ENCODE peak calls at places on chromosomes 4 and X, in five cellular contexts. One of them, this sample, is unnamed.

GRCh38 chrX:9352243-9352642 is 112.6 kb upstream of the TBL1X start:
- DNase-seq in endodermal cell: no peak
- DNase-seq in lower lobe of right lung: no peak
- DNase-seq in cardiac muscle cell: no peak
- DNase-seq in CD8-positive, alpha-beta T cell: no peak
- DNase-seq in this sample: no peak

GRCh38 chr4:60945641-60946040 is 254.5 kb upstream of the ADGRL3 start:
- DNase-seq in CD8-positive, alpha-beta T cell: no peak
- DNase-seq in endodermal cell: peak; percentile 53
- DNase-seq in lower lobe of right lung: no peak
- DNase-seq in cardiac muscle cell: no peak
- DNase-seq in this sample: no peak

GRCh38 chrX:69063486-69063885 is 101.8 kb downstream of the PJA1 start:
- DNase-seq in endodermal cell: peak; percentile 17
- DNase-seq in lower lobe of right lung: no peak
- DNase-seq in CD8-positive, alpha-beta T cell: no peak
- DNase-seq in cardiac muscle cell: no peak
- DNase-seq in this sample: no peak

GRCh38 chr4:36269116-36269515 is 12.3 kb upstream of the DTHD1 start:
- DNase-seq in lower lobe of right lung: no peak
- DNase-seq in endodermal cell: no peak
- DNase-seq in cardiac muscle cell: no peak
- DNase-seq in CD8-positive, alpha-beta T cell: no peak
- DNase-seq in this sample: no peak

GRCh38 chr4:113069212-113069892 is 19.9 kb downstream of the ANK2 start:
- DNase-seq in lower lobe of right lung: no peak
- DNase-seq in endodermal cell: no peak
- DNase-seq in cardiac muscle cell: no peak
- DNase-seq in CD8-positive, alpha-beta T cell: no peak
- DNase-seq in this sample: no peak

GRCh38 chr4:8913121-8913857 is 41.6 kb upstream of the HMX1 start:
- DNase-seq in cardiac muscle cell: no peak
- DNase-seq in CD8-positive, alpha-beta T cell: no peak
- DNase-seq in lower lobe of right lung: peak; percentile 41
- DNase-seq in endodermal cell: no peak
- DNase-seq in this sample: no peak

GRCh38 chr4:186691396-186691795 is 32.3 kb downstream of the FAT1 start:
- DNase-seq in cardiac muscle cell: no peak
- DNase-seq in endodermal cell: no peak
- DNase-seq in CD8-positive, alpha-beta T cell: no peak
- DNase-seq in lower lobe of right lung: no peak
- DNase-seq in this sample: no peak

GRCh38 chr4:148065069-148065468 is 333.2 kb downstream of the ARHGAP10 start:
- DNase-seq in cardiac muscle cell: peak; percentile 73
- DNase-seq in lower lobe of right lung: no peak
- DNase-seq in endodermal cell: no peak
- DNase-seq in CD8-positive, alpha-beta T cell: no peak
- DNase-seq in this sample: peak; percentile 22

GRCh38 chr4:53497446-53498069 is 93.7 kb downstream of the LNX1 start:
- DNase-seq in cardiac muscle cell: peak; percentile 90
- DNase-seq in CD8-positive, alpha-beta T cell: no peak
- DNase-seq in lower lobe of right lung: no peak
- DNase-seq in endodermal cell: no peak
- DNase-seq in this sample: no peak

GRCh38 chr4:74262522-74262921 is 45.7 kb upstream of the EPGN start:
- DNase-seq in lower lobe of right lung: no peak
- DNase-seq in cardiac muscle cell: peak; percentile 43
- DNase-seq in CD8-positive, alpha-beta T cell: no peak
- DNase-seq in endodermal cell: no peak
- DNase-seq in this sample: no peak

GRCh38 chr4:10172278-10173038 is 55.9 kb upstream of the WDR1 start:
- DNase-seq in endodermal cell: no peak
- DNase-seq in lower lobe of right lung: no peak
- DNase-seq in cardiac muscle cell: peak; percentile 35
- DNase-seq in CD8-positive, alpha-beta T cell: no peak
- DNase-seq in this sample: peak; percentile 33

GRCh38 chr4:43456383-43456782 is 563.9 kb downstream of the GRXCR1 start:
- DNase-seq in lower lobe of right lung: no peak
- DNase-seq in endodermal cell: no peak
- DNase-seq in cardiac muscle cell: peak; percentile 86
- DNase-seq in CD8-positive, alpha-beta T cell: no peak
- DNase-seq in this sample: no peak

GRCh38 chr4:1246901-1247810 is 1.8 kb downstream of the CTBP1 start:
- DNase-seq in CD8-positive, alpha-beta T cell: no peak
- DNase-seq in cardiac muscle cell: no peak
- DNase-seq in lower lobe of right lung: peak; percentile 50
- DNase-seq in endodermal cell: peak; percentile 58
- DNase-seq in this sample: peak; percentile 37

GRCh38 chr4:172554588-172554987 is 614.0 kb upstream of the GALNT7 start:
- DNase-seq in CD8-positive, alpha-beta T cell: no peak
- DNase-seq in lower lobe of right lung: no peak
- DNase-seq in cardiac muscle cell: no peak
- DNase-seq in endodermal cell: no peak
- DNase-seq in this sample: no peak

GRCh38 chrX:46710425-46710824 is 48.5 kb downstream of the SLC9A7 start:
- DNase-seq in endodermal cell: no peak
- DNase-seq in CD8-positive, alpha-beta T cell: no peak
- DNase-seq in cardiac muscle cell: peak; percentile 17
- DNase-seq in lower lobe of right lung: no peak
- DNase-seq in this sample: no peak

GRCh38 chr4:148692242-148692641 is 250.0 kb upstream of the NR3C2 start:
- DNase-seq in endodermal cell: no peak
- DNase-seq in CD8-positive, alpha-beta T cell: no peak
- DNase-seq in cardiac muscle cell: no peak
- DNase-seq in lower lobe of right lung: no peak
- DNase-seq in this sample: no peak

GRCh38 chrX:104105863-104106262 is 6.5 kb upstream of the ZCCHC18 start:
- DNase-seq in lower lobe of right lung: no peak
- DNase-seq in endodermal cell: no peak
- DNase-seq in cardiac muscle cell: no peak
- DNase-seq in CD8-positive, alpha-beta T cell: no peak
- DNase-seq in this sample: no peak

DNA sequence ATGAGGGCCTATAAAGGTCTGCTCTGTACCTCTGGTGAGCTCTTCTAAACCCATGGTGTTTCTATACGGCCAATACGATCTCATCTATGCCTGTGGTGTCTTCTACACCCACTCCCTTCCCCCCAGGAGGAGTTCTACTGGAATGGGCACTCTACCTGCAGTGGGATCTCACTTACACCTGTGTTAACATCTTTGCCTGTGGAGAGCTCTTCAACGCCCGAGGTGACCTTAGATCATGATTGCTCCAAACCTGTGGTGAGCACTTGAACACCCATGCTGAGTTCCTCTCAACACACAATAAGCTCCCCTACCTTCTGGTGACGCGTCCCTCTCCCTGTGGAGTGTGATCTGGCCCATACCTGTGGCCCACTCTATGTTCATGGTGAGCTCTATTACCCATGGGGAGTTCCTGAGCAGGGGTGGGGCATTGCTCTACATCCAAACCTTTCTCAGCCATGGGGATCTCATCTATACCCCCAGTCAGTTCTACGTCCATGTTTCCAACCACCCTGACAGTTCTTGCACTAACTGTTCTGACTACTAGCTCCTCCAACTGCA is 48.6 kb downstream of the BCOR start:
- DNase-seq in CD8-positive, alpha-beta T cell: no peak
- DNase-seq in cardiac muscle cell: no peak
- DNase-seq in lower lobe of right lung: no peak
- DNase-seq in endodermal cell: no peak
- DNase-seq in this sample: no peak
- H3K36me3 ChIP-seq in CD8-positive, alpha-beta T cell: peaks cover 32% of the 10 kb centered on the region
- H3K36me3 ChIP-seq in cardiac muscle cell: peaks cover 48% of the 10 kb centered on the region
- H3K36me3 ChIP-seq in lower lobe of right lung: peaks cover 49% of the 10 kb centered on the region
- H3K36me3 ChIP-seq in endodermal cell: peaks cover 65% of the 10 kb centered on the region
- H3K36me3 ChIP-seq in this sample: peaks cover 69% of the 10 kb centered on the region

GRCh38 chr4:28636971-28637370 is 1776.3 kb downstream of the STIM2 start:
- DNase-seq in endodermal cell: no peak
- DNase-seq in cardiac muscle cell: no peak
- DNase-seq in CD8-positive, alpha-beta T cell: no peak
- DNase-seq in lower lobe of right lung: no peak
- DNase-seq in this sample: no peak
- H3K9me3 ChIP-seq in endodermal cell: peaks cover under 1% of the 10 kb centered on the region
- H3K9me3 ChIP-seq in cardiac muscle cell: no peaks in the 10 kb centered on the region
- H3K9me3 ChIP-seq in CD8-positive, alpha-beta T cell: no peaks in the 10 kb centered on the region
- H3K9me3 ChIP-seq in lower lobe of right lung: no peaks in the 10 kb centered on the region
- H3K9me3 ChIP-seq in this sample: no peaks in the 10 kb centered on the region

GRCh38 chrX:108105473-108105872 is 13.9 kb downstream of the ATG4A start:
- DNase-seq in cardiac muscle cell: no peak
- DNase-seq in endodermal cell: no peak
- DNase-seq in lower lobe of right lung: no peak
- DNase-seq in CD8-positive, alpha-beta T cell: no peak
- DNase-seq in this sample: no peak
- TF ChIP-seq CTCF in cardiac muscle cell: no peak
- TF ChIP-seq CTCF in endodermal cell: no peak
- TF ChIP-seq CTCF in lower lobe of right lung: no peak
- TF ChIP-seq CTCF in CD8-positive, alpha-beta T cell: no peak
- TF ChIP-seq CTCF in this sample: no peak

DNA sequence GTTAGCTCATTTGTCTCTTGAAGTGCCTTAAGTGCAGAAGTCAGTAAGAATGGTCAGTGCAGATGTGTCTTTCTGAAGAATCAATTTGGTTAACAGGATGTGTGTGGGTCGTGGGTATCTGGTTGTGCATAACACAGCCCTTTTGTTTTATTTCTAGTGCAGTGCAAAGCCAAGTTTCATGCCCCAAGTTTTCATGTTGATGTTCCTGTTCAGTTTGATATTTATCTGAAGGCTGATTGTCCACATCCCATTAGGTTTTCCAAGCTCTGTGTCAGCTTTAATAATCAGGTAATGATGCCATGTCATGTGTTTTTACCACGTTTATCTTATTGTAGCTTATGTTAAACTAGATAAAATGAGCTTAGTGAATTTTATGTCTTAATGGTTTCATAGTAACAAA is 27.4 kb downstream of the TRAPPC11 start:
- DNase-seq in cardiac muscle cell: no peak
- DNase-seq in CD8-positive, alpha-beta T cell: no peak
- DNase-seq in endodermal cell: no peak
- DNase-seq in lower lobe of right lung: no peak
- DNase-seq in this sample: no peak
- H3K36me3 ChIP-seq in cardiac muscle cell: peaks cover 49% of the 10 kb centered on the region
- H3K36me3 ChIP-seq in CD8-positive, alpha-beta T cell: peaks cover 32% of the 10 kb centered on the region
- H3K36me3 ChIP-seq in endodermal cell: peaks cover 66% of the 10 kb centered on the region
- H3K36me3 ChIP-seq in lower lobe of right lung: peaks cover 87% of the 10 kb centered on the region
- H3K36me3 ChIP-seq in this sample: peaks cover 39% of the 10 kb centered on the region

DNA sequence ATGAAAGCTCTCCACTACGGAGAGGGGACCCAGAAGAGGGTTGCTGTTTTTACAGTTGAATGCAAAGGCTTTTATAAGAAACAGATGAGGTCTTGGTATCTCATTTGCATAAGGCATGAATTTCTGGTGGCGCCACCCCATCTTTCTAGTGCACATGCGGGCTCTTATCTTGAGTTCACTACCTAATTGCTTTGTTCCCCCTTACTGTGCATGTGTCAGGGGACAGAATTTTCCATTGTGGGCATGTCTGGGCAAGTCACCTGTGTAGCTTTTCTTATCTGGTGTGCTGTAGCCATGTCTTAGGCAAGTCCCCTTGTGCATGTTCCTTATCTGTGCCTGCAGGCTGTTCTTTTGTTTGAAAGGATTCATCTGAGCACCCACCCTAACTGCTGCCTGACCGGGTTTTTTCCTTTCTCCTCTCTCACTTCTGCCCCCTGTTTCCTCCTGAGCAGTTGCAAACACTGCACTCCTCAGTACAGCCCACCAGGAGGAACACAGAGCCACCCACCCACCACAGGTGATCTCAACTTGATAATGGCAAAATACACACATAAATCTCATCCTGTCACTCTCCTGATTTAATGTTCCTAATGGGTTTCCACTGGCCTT is 29.3 kb upstream of the IL9R start:
- DNase-seq in cardiac muscle cell: no peak
- DNase-seq in endodermal cell: no peak
- DNase-seq in CD8-positive, alpha-beta T cell: no peak
- DNase-seq in lower lobe of right lung: no peak
- DNase-seq in this sample: no peak
- H3K9me3 ChIP-seq in cardiac muscle cell: peaks cover 4% of the 10 kb centered on the region
- H3K9me3 ChIP-seq in endodermal cell: peaks cover 48% of the 10 kb centered on the region
- H3K9me3 ChIP-seq in CD8-positive, alpha-beta T cell: no peaks in the 10 kb centered on the region
- H3K9me3 ChIP-seq in lower lobe of right lung: peaks cover 4% of the 10 kb centered on the region
- H3K9me3 ChIP-seq in this sample: no peaks in the 10 kb centered on the region